ENCODE peak calls at places on chromosomes 7 and 10, in nine cellular contexts. B, D, F, Q, J, U, K, N and C are unnamed samples.

GRCh38 chr7:73482746-73483145 is 39.3 kb downstream of the BAZ1B start:
- DNase-seq in D (no peak), K (no peak), Q (no peak), N (no peak), U (no peak), F (no peak), J (no peak), B (no peak), C (no peak)

GRCh38 chr7:5755704-5756131 is 25.7 kb downstream of the RNF216 start:
- DNase-seq in B (no peak), N (peak; percentile 16), U (peak; percentile 78), Q (no peak), K (no peak), F (no peak), D (no peak), J (no peak), C (no peak)

GRCh38 chr7:139118803-139119485 is 9.4 kb upstream of the ZC3HAV1 start:
- DNase-seq in F (peak; percentile 85), B (peak; percentile 63), Q (no peak), J (no peak), K (no peak), D (no peak), N (no peak), U (peak; percentile 77), C (no peak)

GRCh38 chr7:30656611-30657010 is 25.6 kb downstream of the CRHR2 start:
- DNase-seq in Q (no peak), F (no peak), B (no peak), K (no peak), D (no peak), N (no peak), J (no peak), U (peak; percentile 88), C (no peak)

GRCh38 chr10:117782276-117782675 is 239.7 kb downstream of the EMX2 start:
- DNase-seq in K (no peak), B (no peak), U (no peak), J (no peak), D (no peak), Q (no peak), F (no peak), N (no peak), C (no peak)

GRCh38 chr7:116153050-116153449 is 57.3 kb upstream of the TES start:
- DNase-seq in U (no peak), Q (no peak), K (no peak), J (no peak), D (no peak), N (no peak), F (peak; percentile 12), B (no peak), C (no peak)

GRCh38 chr7:27164381-27165088 is 802 bp downstream of the HOXA9 start:
- DNase-seq in K (no peak), N (no peak), F (no peak), J (no peak), B (no peak), U (no peak), D (peak; percentile 54), Q (no peak), C (peak; percentile 60)

GRCh38 chr7:134632937-134633540 is 13.6 kb upstream of the BPGM start:
- DNase-seq in N (no peak), D (no peak), U (peak; percentile 64), F (peak; percentile 69), J (peak; percentile 51), Q (no peak), B (peak; percentile 26), K (no peak), C (peak; percentile 40)

GRCh38 chr7:114432627-114433026 is 18.0 kb downstream of the FOXP2 start:
- DNase-seq in B (no peak), U (no peak), K (no peak), J (no peak), F (no peak), Q (no peak), D (no peak), N (no peak), C (no peak)

GRCh38 chr10:9243861-9244515 is 1189.5 kb downstream of the GATA3 start:
- DNase-seq in N (no peak), Q (no peak), D (no peak), F (no peak), J (no peak), U (no peak), K (no peak), B (no peak), C (no peak)

GRCh38 chr7:55024776-55025175 is 6.0 kb downstream of the EGFR start:
- DNase-seq in B (no peak), F (no peak), U (peak; percentile 16), D (no peak), J (no peak), Q (no peak), N (no peak), K (no peak), C (no peak)

GRCh38 chr10:54559498-54559897 is 241.5 kb downstream of the PCDH15 start:
- DNase-seq in J (no peak), D (no peak), N (peak; percentile 1), B (no peak), K (no peak), F (no peak), U (no peak), Q (no peak), C (no peak)

GRCh38 chr7:144670251-144670650 is 165.6 kb downstream of the TPK1 start:
- DNase-seq in B (no peak), Q (no peak), D (no peak), F (no peak), N (no peak), K (no peak), U (peak; percentile 29), J (peak; percentile 4), C (no peak)

GRCh38 chr7:105429746-105430612 is 41.3 kb upstream of the SRPK2 start:
- DNase-seq in B (peak; percentile 52), D (no peak), J (peak; percentile 34), N (no peak), U (peak; percentile 73), Q (no peak), K (no peak), F (peak; percentile 75), C (peak; percentile 23)

GRCh38 chr7:16644987-16645592 is 464 bp downstream of the ANKMY2 start:
- DNase-seq in Q (peak; percentile 43), U (no peak), B (peak; percentile 15), J (no peak), K (peak; percentile 14), N (no peak), D (peak; percentile 49), F (no peak), C (peak; percentile 57)

GRCh38 chr7:16646427-16647081 is 573 bp downstream of the BZW2 start:
- DNase-seq in N (no peak), K (no peak), D (no peak), F (peak; percentile 4), Q (no peak), U (peak; percentile 56), B (no peak), J (no peak), C (no peak)

GRCh38 chr7:16644624-16644986 is 949 bp downstream of the ANKMY2 start:
- DNase-seq in D (peak; percentile 81), B (no peak), J (no peak), Q (peak; percentile 56), N (no peak), K (peak; percentile 13), U (peak; percentile 86), F (peak; percentile 13), C (peak; percentile 11)

GRCh38 chr7:16644157-16644556 is 1.4 kb downstream of the ANKMY2 start:
- DNase-seq in F (no peak), U (no peak), J (no peak), D (no peak), N (no peak), Q (no peak), B (no peak), K (no peak), C (no peak)

DNA sequence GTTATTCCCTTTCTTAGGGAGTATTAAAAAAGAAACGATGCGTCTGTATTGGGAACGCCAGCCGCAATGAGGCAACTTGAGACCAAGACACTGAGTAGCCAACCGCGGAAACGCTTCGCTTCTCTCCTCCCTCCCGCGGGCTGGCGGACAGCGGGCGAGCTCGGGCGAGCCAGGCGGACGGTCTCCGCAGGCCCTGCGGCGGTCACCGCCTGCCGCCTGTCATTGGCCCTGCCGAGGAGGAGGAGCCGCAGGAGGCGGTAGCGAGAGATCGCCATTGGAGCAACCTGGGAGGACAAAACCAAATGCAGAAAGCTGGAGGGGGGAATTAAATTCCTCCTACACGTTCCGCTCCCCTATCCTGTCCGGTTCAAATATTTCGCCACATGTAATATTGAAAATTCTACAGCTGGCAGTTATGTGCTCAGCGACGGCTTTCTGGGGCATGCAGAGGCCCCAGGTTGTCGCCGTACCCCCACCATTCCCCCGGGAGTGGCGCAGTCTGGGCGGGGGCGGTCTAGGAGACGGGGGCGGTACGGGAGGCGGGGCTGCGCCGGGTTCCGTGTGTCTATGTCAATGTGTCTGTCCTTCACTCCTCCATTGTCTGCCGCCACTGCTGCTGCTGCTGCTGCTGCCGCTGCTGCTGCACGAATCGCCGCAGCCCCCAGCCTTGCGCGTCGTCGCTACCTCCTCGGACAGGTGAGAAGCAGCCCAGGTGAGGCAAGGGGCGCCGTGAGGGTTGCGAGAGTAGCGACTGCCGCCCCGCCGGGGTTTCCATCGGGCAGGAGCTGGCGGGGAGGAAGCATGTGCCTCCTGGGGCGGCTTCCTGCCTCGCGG is at the start of the genes ANKMY2 and BZW2:
- DNase-seq in U (peak; percentile 99), J (peak; percentile 90), Q (peak; percentile 95), N (peak; percentile 80), D (peak; percentile 97), F (peak; percentile 96), K (peak; percentile 84), B (peak; percentile 90), C (peak; percentile 92)
- TF ChIP-seq CTCF in U (no peak), J (no peak), Q (peak; percentile 25), N (no peak), D (peak; percentile 25), F (no peak), K (no peak), B (no peak), C (no peak)

DNA sequence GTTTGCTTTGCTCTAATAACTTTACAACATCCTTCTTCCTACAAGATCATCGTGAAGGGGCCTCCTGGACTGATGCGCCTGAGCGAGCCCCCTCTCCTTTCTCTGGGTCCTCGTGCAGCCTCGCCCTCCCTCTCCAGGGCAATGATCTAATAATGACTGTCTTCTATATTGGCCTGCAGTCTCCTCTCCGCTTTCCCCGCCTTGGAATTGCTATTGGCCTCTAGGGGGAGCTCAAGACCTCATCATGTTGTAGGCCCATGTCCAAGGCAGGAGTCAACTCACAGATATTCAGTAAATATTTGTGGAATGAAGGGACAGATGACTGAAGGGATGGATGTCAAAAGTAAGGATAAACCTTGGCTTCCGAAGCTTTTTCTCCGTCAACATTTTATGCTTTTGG is 1180.3 kb downstream of the TYW1 start:
- DNase-seq in Q (no peak), N (no peak), U (peak; percentile 78), D (no peak), K (peak; percentile 66), B (peak; percentile 19), F (peak; percentile 31), J (peak; percentile 4), C (no peak)
- TF ChIP-seq CTCF in Q (peak; percentile 74), N (peak; percentile 28), U (peak; percentile 87), D (peak; percentile 68), K (peak; percentile 83), B (peak; percentile 26), F (peak; percentile 41), J (peak; percentile 56), C (no peak)

GRCh38 chr10:50216418-50216817 is 34.9 kb downstream of the ASAH2 start:
- DNase-seq in N (no peak), Q (no peak), U (no peak), D (no peak), K (no peak), F (no peak), B (no peak), J (no peak), C (no peak)
- TF ChIP-seq CTCF in N (no peak), Q (no peak), U (no peak), D (no peak), K (no peak), F (no peak), B (no peak), J (no peak), C (no peak)

GRCh38 chr7:14717711-14718304 is 184.7 kb downstream of the DGKB start:
- DNase-seq in U (peak; percentile 24), K (no peak), J (no peak), N (no peak), D (no peak), F (no peak), Q (no peak), B (no peak), C (no peak)
- TF ChIP-seq CTCF in U (no peak), K (peak; percentile 79), J (peak; percentile 64), N (peak; percentile 44), D (peak; percentile 33), F (peak; percentile 25), Q (peak; percentile 77), B (peak; percentile 23), C (peak; percentile 67)